ENCODE peak calls at places on chromosomes 11 and 22, in ten cellular contexts. I, M, S, Z, E, Q, G, H, C and X are unnamed samples.
A peak's percentile ranks its signal among the peaks of the same experiment; 100 is the strongest.

GRCh38 chr11:44785856-44786606 is 59.3 kb downstream of the TSPAN18 start:
- DNase-seq in Z (no peak), E (no peak), H (no peak), S (no peak), Q (peak; percentile 12), I (no peak), M (no peak), C (no peak), G (no peak), X (no peak)

GRCh38 chr22:27152033-27152432 is 494.6 kb downstream of the MIAT start:
- DNase-seq in E (no peak), M (no peak), C (no peak), I (no peak), G (no peak), Q (no peak), S (no peak), Z (no peak), H (no peak), X (no peak)

GRCh38 chr22:49206281-49206680 is 621.4 kb downstream of the BRD1 start:
- DNase-seq in I (peak; percentile 48), E (no peak), S (no peak), M (no peak), Q (no peak), C (no peak), H (no peak), Z (no peak), G (no peak), X (peak; percentile 27)

GRCh38 chr22:41094036-41094435 is 1.6 kb downstream of the EP300 start:
- DNase-seq in S (no peak), M (peak; percentile 42), Q (peak; percentile 31), G (no peak), C (peak; percentile 49), I (no peak), Z (peak; percentile 55), E (no peak), H (no peak), X (no peak)

GRCh38 chr11:127252321-127252720 is 251.8 kb upstream of the KIRREL3 start:
- DNase-seq in Z (no peak), G (no peak), Q (no peak), C (no peak), I (no peak), E (no peak), H (no peak), M (no peak), S (no peak), X (no peak)

GRCh38 chr11:12801976-12802375 is 127.8 kb downstream of the TEAD1 start:
- DNase-seq in Z (no peak), Q (peak; percentile 38), I (no peak), S (no peak), M (no peak), H (no peak), E (no peak), C (no peak), G (no peak), X (no peak)

GRCh38 chr11:97279341-97279740 is 889.5 kb downstream of the JRKL start:
- DNase-seq in Z (no peak), Q (no peak), C (no peak), G (no peak), H (no peak), S (no peak), E (no peak), I (no peak), M (no peak), X (no peak)

GRCh38 chr22:39355080-39355479 is 5.3 kb downstream of the SYNGR1 start:
- DNase-seq in S (no peak), I (no peak), E (no peak), Q (no peak), G (no peak), M (no peak), C (no peak), Z (no peak), H (no peak), X (no peak)

GRCh38 chr11:126790550-126790981 is 210.0 kb downstream of the KIRREL3 start:
- DNase-seq in Q (peak; percentile 33), I (no peak), Z (no peak), E (no peak), S (no peak), M (peak; percentile 88), H (no peak), G (peak; percentile 90), C (peak; percentile 79), X (no peak)

GRCh38 chr11:78000193-78000592 is 5.7 kb upstream of the INTS4 start:
- DNase-seq in E (peak; percentile 13), S (peak; percentile 14), M (peak; percentile 85), G (peak; percentile 43), Z (peak; percentile 71), C (peak; percentile 60), H (no peak), I (no peak), Q (peak; percentile 82), X (no peak)